ENCODE peak calls at places on chromosomes 4 and X, in five cellular contexts. H is sigmoid colon, A is prostate gland, B is bronchial epithelial cell, E is WERI-Rb-1. Z is an unnamed sample.

GRCh38 chr4:94339779-94340178 is 2.9 kb downstream of the HPGDS start:
- DNase-seq in H (no peak), A (no peak), B (no peak), E (no peak), Z (no peak)

GRCh38 chrX:18997916-18998315 is 14.0 kb upstream of the PHKA2 start:
- DNase-seq in H (no peak), A (no peak), B (no peak), E (no peak), Z (peak)

GRCh38 chr4:123919576-123920098 is 523.0 kb downstream of the SPRY1 start:
- DNase-seq in H (no peak), A (no peak), B (no peak), E (no peak), Z (no peak)

GRCh38 chrX:107659768-107660167 is 31.5 kb downstream of the PRPS1 start:
- DNase-seq in H (no peak), A (no peak), B (peak), E (no peak), Z (peak)

GRCh38 chrX:151488677-151489076 is 74.8 kb upstream of the PASD1 start:
- DNase-seq in H (no peak), A (no peak), B (peak), E (peak), Z (peak)

GRCh38 chr4:110138546-110138945 is 59.9 kb downstream of the ELOVL6 start:
- DNase-seq in H (no peak), A (no peak), B (no peak), E (no peak), Z (no peak)

GRCh38 chr4:16016536-16016935 is 53.6 kb upstream of the FGFBP2 start:
- DNase-seq in H (no peak), A (no peak), B (no peak), E (no peak), Z (no peak)

GRCh38 chrX:3393168-3393567 is 46.7 kb upstream of the MXRA5 start:
- DNase-seq in H (no peak), A (no peak), B (peak), E (no peak), Z (no peak)

GRCh38 chr4:29970626-29971025 is 749.5 kb upstream of the PCDH7 start:
- DNase-seq in H (no peak), A (no peak), B (peak), E (peak), Z (peak)

GRCh38 chrX:119226431-119226830 is 9.7 kb upstream of the PGRMC1 start:
- DNase-seq in H (no peak), A (no peak), B (no peak), E (no peak), Z (no peak)

GRCh38 chr4:110586137-110586850 is 36.6 kb downstream of the PITX2 start:
- DNase-seq in H (no peak), A (no peak), B (peak), E (no peak), Z (peak)

GRCh38 chr4:73308286-73308685 is 49.7 kb upstream of the ANKRD17 start:
- DNase-seq in H (no peak), A (no peak), B (no peak), E (no peak), Z (peak)

GRCh38 chr4:183838987-183839712 is 66.0 kb upstream of the STOX2 start:
- DNase-seq in H (no peak), A (no peak), B (peak), E (peak), Z (no peak)

GRCh38 chr4:95548738-95549245 is at the start of gene UNC5C:
- DNase-seq in H (peak), A (peak), B (no peak), E (peak), Z (peak)

GRCh38 chr4:95546866-95547707 is 1.7 kb downstream of the UNC5C start:
- DNase-seq in H (no peak), A (no peak), B (no peak), E (peak), Z (peak)

GRCh38 chr4:95546236-95546635 is 2.5 kb downstream of the UNC5C start:
- DNase-seq in H (no peak), A (no peak), B (no peak), E (no peak), Z (no peak)

GRCh38 chr4:95549246-95550138 is 719 bp upstream of the UNC5C start:
- DNase-seq in H (peak), A (peak), B (no peak), E (peak), Z (peak)

DNA sequence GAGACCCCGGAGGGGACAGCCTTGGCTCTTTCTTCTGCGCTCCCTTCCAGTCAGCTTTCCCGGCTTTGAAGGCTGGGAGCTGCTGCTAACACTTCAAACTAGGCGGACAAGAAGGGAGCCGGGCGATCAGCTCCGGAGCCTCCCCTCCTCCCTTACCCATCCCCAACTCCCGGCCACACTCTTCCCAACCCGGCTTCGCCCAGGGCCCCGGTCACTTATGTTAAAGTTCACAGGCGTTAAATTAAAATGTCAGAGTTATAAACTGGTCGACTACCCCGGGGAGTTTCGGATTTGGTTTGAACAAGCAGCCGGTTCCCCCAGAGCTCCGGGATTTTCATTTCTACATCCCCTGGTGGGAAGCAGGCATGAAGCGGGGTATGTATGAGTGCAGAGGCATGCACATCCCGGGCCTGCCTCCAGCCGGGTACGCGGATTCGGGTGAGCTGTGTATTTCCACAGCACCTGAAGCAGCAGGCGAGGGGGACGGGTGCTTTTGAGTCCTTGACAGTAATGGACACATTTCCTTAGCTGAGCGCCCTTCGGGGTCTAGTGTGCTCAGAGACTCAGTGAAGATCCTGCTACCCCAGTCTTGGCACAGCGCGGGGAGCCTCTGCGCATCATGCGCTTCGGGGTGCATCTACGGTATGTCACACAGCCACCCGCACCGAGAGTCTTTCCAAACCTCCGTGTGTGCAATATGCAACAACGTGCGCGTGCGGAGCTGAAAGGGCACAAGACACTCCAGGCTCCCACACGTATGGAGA is 883 bp downstream of the UNC5C start:
- DNase-seq in H (peak), A (peak), B (no peak), E (peak), Z (peak)
- H3K4me3 ChIP-seq in H (peak), A (peak), B (no peak), E (peak), Z (peak)

DNA sequence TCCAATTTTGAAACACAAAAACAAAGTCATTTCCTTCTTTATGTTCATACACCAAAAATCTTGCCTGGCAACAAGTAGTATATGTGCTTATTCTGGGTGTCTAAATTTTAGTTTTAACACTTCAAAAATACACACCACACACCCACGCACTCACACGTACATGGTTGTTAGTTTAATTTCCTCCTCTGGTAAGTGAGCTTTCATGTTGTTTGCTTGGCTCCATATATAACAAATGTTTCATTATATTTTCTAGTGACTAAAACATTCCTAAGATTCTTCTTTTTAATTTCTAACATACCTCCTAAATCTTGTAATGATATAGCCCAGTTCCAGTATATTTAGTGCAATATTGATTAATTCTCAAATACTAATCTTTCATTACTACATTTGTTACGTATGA is 80.9 kb downstream of the PRDM5 start:
- DNase-seq in H (no peak), A (no peak), B (no peak), E (no peak), Z (no peak)
- H3K4me3 ChIP-seq in H (no peak), A (no peak), B (no peak), E (no peak), Z (no peak)

DNA sequence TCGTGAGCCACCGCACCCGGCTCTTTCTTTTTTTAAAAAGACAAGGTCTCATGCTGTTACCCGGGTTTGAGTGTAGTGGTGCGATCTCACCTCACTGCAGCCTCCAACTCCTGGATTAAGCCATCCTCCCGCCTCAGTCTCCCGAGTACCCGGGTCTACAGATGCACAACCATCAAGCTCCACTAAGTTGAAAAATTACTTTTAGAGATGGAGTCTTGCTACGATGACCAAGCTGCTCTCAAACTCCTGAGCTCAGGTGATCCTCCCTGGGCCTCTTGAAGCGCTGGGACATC is 2.0 kb downstream of the SLC25A6 start:
- DNase-seq in H (no peak), A (no peak), B (no peak), E (no peak), Z (no peak)
- H3K4me3 ChIP-seq in H (no peak), A (no peak), B (no peak), E (no peak), Z (no peak)

DNA sequence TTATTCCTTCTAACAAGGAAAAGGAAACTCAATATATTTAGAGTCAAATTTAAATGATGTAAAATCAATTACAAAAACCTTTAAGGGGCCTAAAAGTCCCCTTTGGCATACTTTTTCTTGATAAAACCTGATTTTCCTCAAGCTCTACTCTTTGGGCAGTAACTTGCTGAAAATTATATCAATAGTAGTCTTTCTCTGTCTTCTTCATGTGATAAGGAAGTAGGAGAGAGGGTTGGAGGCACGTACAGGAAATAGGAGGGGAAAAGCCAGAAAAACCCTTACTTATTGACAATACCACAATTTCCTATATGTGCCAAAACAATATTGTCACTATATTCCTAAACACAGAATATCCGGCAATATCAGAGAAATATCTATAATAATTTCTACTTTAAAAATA is 9.6 kb downstream of the RHOH start:
- DNase-seq in H (no peak), A (no peak), B (no peak), E (no peak), Z (no peak)
- H3K4me3 ChIP-seq in H (no peak), A (no peak), B (no peak), E (no peak), Z (no peak)

GRCh38 chrX:16586371-16587112 is 63.4 kb upstream of the S100G start:
- DNase-seq in H (no peak), A (no peak), B (no peak), E (no peak), Z (peak)
- H3K4me3 ChIP-seq in H (no peak), A (no peak), B (no peak), E (no peak), Z (no peak)

DNA sequence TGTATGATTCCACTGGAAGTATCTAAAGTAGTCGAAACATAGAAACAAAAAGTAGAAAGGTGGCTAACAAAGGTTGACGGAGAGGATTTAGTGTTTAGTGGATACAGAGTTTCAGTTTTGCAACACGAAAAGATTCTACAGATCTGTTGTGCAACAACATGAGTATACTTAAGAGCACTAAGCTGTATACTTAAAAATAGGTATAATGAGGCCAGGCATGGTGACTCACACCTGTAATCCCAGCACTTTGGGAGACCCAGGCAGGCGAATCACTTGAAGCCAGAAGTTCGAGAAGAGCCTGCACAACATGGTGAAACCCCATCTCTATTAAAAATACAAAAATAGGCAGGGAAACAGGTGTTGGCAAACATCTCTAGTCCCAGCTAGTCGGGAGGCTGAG is 7.9 kb upstream of the ATRX start:
- DNase-seq in H (no peak), A (no peak), B (peak), E (no peak), Z (no peak)
- H3K4me3 ChIP-seq in H (no peak), A (no peak), B (no peak), E (no peak), Z (no peak)

GRCh38 chr4:40178672-40179071 is 18.2 kb upstream of the RHOH start:
- DNase-seq in H (no peak), A (no peak), B (peak), E (no peak), Z (no peak)
- H3K4me3 ChIP-seq in H (no peak), A (no peak), B (no peak), E (no peak), Z (no peak)